ENCODE peak calls at places on chromosomes 1 and 21, in four cellular contexts. G is endodermal cell, U is GM23338, S is K562. H is an unnamed sample.

GRCh38 chr1:11650331-11650991 is 3.8 kb downstream of the FBXO2 start:
- DNase-seq in G (peak; percentile 90), U (peak; percentile 84), S (peak; percentile 76), H (peak; percentile 15)

GRCh38 chr1:58266242-58266641 is 280.3 kb downstream of the OMA1 start:
- DNase-seq in G (no peak), U (no peak), S (no peak), H (no peak)

GRCh38 chr1:207645632-207646081 is 724 bp downstream of the CR1L start:
- DNase-seq in G (no peak), U (peak; percentile 49), S (no peak), H (no peak)

GRCh38 chr1:178134061-178134460 is 40.2 kb downstream of the RASAL2 start:
- DNase-seq in G (no peak), U (no peak), S (no peak), H (no peak)

GRCh38 chr1:19815801-19816736 is 986 bp upstream of the RNF186 start:
- DNase-seq in G (no peak), U (no peak), S (no peak), H (no peak)

GRCh38 chr1:43366601-43367025 is 1.2 kb downstream of the ELOVL1 start:
- DNase-seq in G (peak; percentile 65), U (peak; percentile 47), S (peak; percentile 50), H (no peak)

GRCh38 chr1:39704757-39705156 is 13.5 kb upstream of the HPCAL4 start:
- DNase-seq in G (no peak), U (no peak), S (peak; percentile 48), H (no peak)

GRCh38 chr1:24751833-24752232 is 6.6 kb downstream of the CLIC4 start:
- DNase-seq in G (no peak), U (no peak), S (no peak), H (no peak)

GRCh38 chr21:21715286-21715969 is 717.2 kb downstream of the NCAM2 start:
- DNase-seq in G (no peak), U (no peak), S (no peak), H (no peak)

GRCh38 chr1:7085521-7085920 is 300.3 kb downstream of the CAMTA1 start:
- DNase-seq in G (no peak), U (no peak), S (no peak), H (no peak)

GRCh38 chr1:65722461-65722860 is 70.2 kb upstream of the PDE4B start:
- DNase-seq in G (no peak), U (no peak), S (no peak), H (no peak)

GRCh38 chr1:47477595-47478080 is 39.8 kb downstream of the FOXD2 start:
- DNase-seq in G (peak; percentile 41), U (no peak), S (no peak), H (no peak)

GRCh38 chr1:235646463-235646862 is 3.1 kb downstream of the GNG4 start:
- DNase-seq in G (no peak), U (no peak), S (no peak), H (no peak)

GRCh38 chr1:65980241-65980640 is 187.5 kb downstream of the PDE4B start:
- DNase-seq in G (no peak), U (no peak), S (no peak), H (no peak)

GRCh38 chr21:14526816-14527689 is 19.1 kb downstream of the SAMSN1 start:
- DNase-seq in G (no peak), U (no peak), S (no peak), H (no peak)

GRCh38 chr1:10475510-10475909 is 760 bp downstream of the PEX14 start:
- DNase-seq in G (no peak), U (no peak), S (no peak), H (no peak)

GRCh38 chr1:169694304-169694703 is 17.1 kb downstream of the SELL start:
- DNase-seq in G (no peak), U (peak; percentile 19), S (no peak), H (no peak)

GRCh38 chr1:201397675-201398074 is 1.4 kb downstream of the LAD1 start:
- DNase-seq in G (no peak), U (no peak), S (no peak), H (no peak)

GRCh38 chr1:156167536-156167935 is 14.2 kb downstream of the SEMA4A start:
- DNase-seq in G (no peak), U (no peak), S (no peak), H (no peak)

GRCh38 chr1:183841550-183841949 is 36.6 kb downstream of the RGL1 start:
- DNase-seq in G (no peak), U (no peak), S (no peak), H (no peak)

GRCh38 chr1:42146916-42147320 is 6.3 kb upstream of the GUCA2B start:
- DNase-seq in G (peak; percentile 97), U (peak; percentile 96), S (peak; percentile 75), H (no peak)

GRCh38 chr1:53340660-53341520 is 13.0 kb upstream of the LRP8 start:
- DNase-seq in G (peak; percentile 34), U (no peak), S (no peak), H (no peak)

GRCh38 chr1:43800801-43801200 is 93.5 kb downstream of the ST3GAL3 start:
- DNase-seq in G (no peak), U (no peak), S (no peak), H (no peak)

GRCh38 chr1:42046772-42047552 is 106.2 kb upstream of the GUCA2B start:
- DNase-seq in G (no peak), U (no peak), S (no peak), H (no peak)

GRCh38 chr1:235227414-235227813 is 66.4 kb upstream of the RBM34 start:
- DNase-seq in G (no peak), U (no peak), S (no peak), H (no peak)

GRCh38 chr1:99264201-99265021 is at the start of gene PLPPR4:
- DNase-seq in G (peak; percentile 90), U (peak; percentile 82), S (peak; percentile 11), H (no peak)

GRCh38 chr21:45510466-45510955 is 31.7 kb downstream of the SLC19A1 start:
- DNase-seq in G (no peak), U (no peak), S (no peak), H (no peak)

GRCh38 chr21:45511007-45511406 is 31.2 kb downstream of the SLC19A1 start:
- DNase-seq in G (peak; percentile 45), U (no peak), S (no peak), H (no peak)

GRCh38 chr21:45507888-45508508 is 34.2 kb downstream of the SLC19A1 start:
- DNase-seq in G (peak; percentile 40), U (no peak), S (no peak), H (no peak)

GRCh38 chr21:45508607-45509565 is 33.4 kb downstream of the SLC19A1 start:
- DNase-seq in G (peak; percentile 55), U (no peak), S (peak; percentile 67), H (no peak)

DNA sequence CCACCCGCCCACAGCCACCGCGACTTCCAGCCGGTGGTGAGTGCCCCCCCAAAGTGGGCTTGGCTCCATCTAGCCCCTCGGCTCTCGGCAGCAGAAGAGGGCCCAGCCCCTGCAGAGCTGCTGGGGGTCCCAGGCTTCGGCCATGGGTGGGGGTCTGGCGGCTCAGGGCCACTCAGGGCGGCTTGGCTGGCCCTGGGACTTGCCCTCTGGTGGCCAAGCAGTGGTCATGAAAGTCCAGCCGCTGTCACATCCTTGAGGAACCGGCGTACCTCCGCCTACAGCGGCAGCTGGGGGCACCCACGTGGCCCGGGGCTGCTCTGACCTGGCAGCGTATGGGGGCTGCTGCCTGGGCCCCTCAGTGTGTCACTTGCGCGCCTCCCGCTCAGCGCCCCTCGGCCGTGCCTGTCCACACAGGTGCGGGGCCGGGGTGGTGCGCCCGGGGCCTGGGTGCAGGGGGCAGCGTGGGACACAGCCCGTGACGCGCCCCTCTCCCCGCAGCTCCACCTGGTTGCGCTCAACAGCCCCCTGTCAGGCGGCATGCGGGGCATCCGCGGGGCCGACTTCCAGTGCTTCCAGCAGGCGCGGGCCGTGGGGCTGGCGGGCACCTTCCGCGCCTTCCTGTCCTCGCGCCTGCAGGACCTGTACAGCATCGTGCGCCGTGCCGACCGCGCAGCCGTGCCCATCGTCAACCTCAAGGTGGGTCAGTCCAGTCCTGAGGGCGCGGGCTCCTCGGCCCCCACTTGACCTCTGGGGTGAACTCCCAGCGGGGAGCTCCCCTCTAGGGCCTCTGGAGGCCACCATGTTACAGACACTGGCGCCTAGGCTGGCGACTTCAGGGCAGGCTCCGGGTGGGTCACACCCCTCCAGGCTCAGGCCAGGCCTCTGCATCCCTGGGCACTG is 32.4 kb downstream of the SLC19A1 start:
- DNase-seq in G (peak; percentile 76), U (peak; percentile 68), S (peak; percentile 45), H (no peak)
- TF ChIP-seq CTCF in G (peak; percentile 66), U (peak; percentile 37), S (no peak), H (no peak)

DNA sequence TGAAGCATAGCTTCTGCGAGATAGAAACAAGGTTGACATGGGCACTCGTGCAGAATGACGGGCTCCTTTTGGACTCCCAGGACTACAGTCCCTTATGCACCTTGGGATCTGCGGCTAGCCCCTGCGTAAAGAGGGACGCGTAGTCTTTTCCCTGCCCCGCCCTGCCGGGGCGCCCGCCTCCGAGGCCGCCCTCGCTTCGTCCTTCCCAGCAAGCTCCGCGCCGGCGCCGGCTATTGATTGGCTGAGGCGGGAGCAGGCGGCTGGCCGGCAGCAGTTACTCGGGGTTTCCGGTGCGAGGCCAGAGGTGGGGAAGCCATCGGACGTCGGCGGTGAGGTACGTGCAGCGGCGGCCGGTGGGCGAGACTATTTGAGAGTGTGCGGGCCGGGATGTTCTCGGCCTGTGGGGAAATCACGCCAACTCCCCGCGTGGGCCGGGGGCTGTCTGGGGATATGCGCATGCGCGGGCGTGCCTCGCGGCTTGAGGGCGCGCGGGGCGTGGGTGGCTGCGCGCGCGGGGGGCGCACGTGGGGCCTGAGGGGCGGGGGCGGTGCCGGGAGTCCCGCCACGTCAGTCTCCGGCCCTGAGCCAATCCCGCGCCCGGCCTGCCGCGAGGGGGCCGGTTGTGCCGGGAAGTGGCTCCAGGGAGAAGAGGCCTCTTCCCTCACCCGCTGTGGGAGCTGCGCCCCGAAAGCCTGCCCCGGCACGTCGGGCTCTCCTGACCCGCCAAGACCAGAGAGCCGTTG is at the start of gene TXLNA:
- DNase-seq in G (peak; percentile 98), U (peak; percentile 96), S (peak; percentile 99), H (peak; percentile 78)
- TF ChIP-seq CTCF in G (no peak), U (no peak), S (no peak), H (peak; percentile 2)

GRCh38 chr1:186250529-186250928 is 124.5 kb downstream of the TPR start:
- DNase-seq in G (no peak), U (no peak), S (no peak), H (no peak)

DNA sequence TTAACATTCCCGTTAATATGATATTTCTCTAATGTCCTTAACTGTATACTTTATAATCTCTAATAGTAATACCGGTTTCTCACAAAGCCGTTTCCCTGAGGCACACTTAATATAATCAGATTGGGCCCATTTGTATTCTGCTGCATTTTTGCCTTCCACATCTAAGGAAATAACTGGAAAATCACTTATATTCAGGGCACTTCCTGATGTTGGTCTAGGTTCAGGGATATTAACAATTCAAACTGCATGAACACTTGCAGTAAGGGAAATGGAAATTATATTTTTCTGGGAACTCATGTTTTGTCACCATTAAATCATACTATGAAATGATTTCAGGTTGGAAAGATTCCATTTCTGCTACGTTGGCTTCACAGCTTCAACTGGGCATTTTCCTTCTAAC is 119.8 kb downstream of the TPR start:
- DNase-seq in G (no peak), U (no peak), S (no peak), H (no peak)
- TF ChIP-seq CTCF in G (no peak), U (no peak), S (no peak), H (no peak)

DNA sequence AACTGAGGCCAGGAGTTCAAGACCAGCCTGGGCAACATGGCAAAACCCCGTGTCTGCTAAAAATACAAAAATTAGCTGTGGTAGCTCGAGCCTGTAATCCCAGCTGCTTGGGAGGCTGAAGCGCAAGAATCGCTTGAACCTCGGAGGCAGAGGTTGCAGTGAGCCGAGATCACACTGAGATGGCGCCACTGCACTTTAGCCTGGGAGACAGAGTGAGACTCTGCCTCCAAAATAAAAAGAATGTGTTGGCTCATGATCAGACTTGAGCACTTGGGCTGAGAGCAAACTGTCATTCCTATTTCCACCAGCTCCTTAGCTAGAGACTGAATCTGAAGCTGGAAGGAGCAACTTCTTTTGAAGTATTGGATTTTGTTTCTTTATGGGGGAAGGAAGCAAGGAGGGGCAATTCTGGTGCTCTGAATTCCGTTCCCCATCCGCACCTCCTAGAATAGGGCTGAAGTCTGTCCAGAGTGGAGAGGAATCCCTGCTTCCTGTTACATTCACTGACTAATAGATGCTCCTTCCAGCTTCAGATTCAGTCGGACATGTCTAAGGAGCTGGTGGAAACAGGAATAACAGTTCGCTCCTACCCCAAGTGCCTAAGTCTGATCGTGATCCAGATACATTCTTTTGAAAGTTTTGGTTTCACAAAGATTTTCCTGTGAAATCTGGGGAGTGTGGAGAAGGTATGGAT is 3.8 kb downstream of the ZNF672 start:
- DNase-seq in G (peak; percentile 87), U (peak; percentile 74), S (no peak), H (no peak)
- TF ChIP-seq CTCF in G (peak; percentile 80), U (peak; percentile 72), S (peak; percentile 80), H (peak; percentile 63)